ENCODE peak calls at places on chromosomes 16 and 17, in eight cellular contexts. P, V, U, K, N, F, W and S are unnamed samples.

GRCh38 chr17:44044092-44044491 is 22.4 kb downstream of the LSM12 start:
- DNase-seq in V (no peak), F (no peak), N (no peak), W (no peak), K (no peak), P (no peak), U (no peak), S (no peak)

GRCh38 chr16:85514601-85515318 is 98.4 kb upstream of the GSE1 start:
- DNase-seq in F (no peak), U (no peak), P (no peak), K (peak), V (peak), N (peak), W (peak), S (no peak)

GRCh38 chr17:18224053-18224427 is 1.4 kb upstream of the LLGL1 start:
- DNase-seq in N (no peak), V (no peak), W (peak), P (no peak), K (no peak), U (no peak), F (no peak), S (no peak)

GRCh38 chr16:86766700-86767099 is 188.4 kb downstream of the FOXL1 start:
- DNase-seq in V (no peak), N (no peak), K (no peak), P (no peak), F (no peak), U (no peak), W (no peak), S (no peak)

GRCh38 chr16:49048557-49048956 is 233.1 kb downstream of the CBLN1 start:
- DNase-seq in V (no peak), K (peak), F (no peak), P (peak), U (no peak), W (peak), N (no peak), S (no peak)

GRCh38 chr16:89038221-89038721 is 55.4 kb upstream of the ACSF3 start:
- DNase-seq in K (no peak), V (no peak), W (no peak), U (no peak), F (no peak), N (no peak), P (no peak), S (no peak)

GRCh38 chr17:78525511-78526160 is 51.6 kb downstream of the DNAH17 start:
- DNase-seq in F (no peak), N (no peak), U (no peak), W (no peak), P (no peak), V (no peak), K (no peak), S (no peak)

GRCh38 chr17:8226536-8227237 is 16.3 kb upstream of the AURKB start:
- DNase-seq in U (no peak), P (peak), V (peak), K (peak), N (peak), F (no peak), W (no peak), S (no peak)

GRCh38 chr17:8997994-8998628 is 23.2 kb upstream of the NTN1 start:
- DNase-seq in U (no peak), W (peak), N (no peak), V (peak), F (peak), P (no peak), K (peak), S (peak)

GRCh38 chr17:21199311-21199710 is 14.7 kb downstream of the TMEM11 start:
- DNase-seq in N (no peak), V (no peak), K (no peak), P (no peak), U (peak), F (no peak), W (no peak), S (no peak)

GRCh38 chr16:20901441-20902112 is 1.0 kb downstream of the LYRM1 start:
- DNase-seq in W (peak), U (no peak), V (peak), P (no peak), N (peak), F (no peak), K (no peak), S (peak)

GRCh38 chr16:86061771-86062170 is 162.8 kb downstream of the IRF8 start:
- DNase-seq in V (no peak), F (no peak), P (no peak), W (no peak), N (no peak), K (no peak), U (no peak), S (no peak)

GRCh38 chr17:12256380-12256995 is 235.8 kb downstream of the MAP2K4 start:
- DNase-seq in V (no peak), K (peak), W (peak), F (peak), U (no peak), N (peak), P (no peak), S (no peak)

GRCh38 chr17:65108152-65108551 is 29.0 kb upstream of the RGS9 start:
- DNase-seq in F (no peak), U (no peak), K (no peak), N (no peak), V (no peak), P (no peak), W (no peak), S (no peak)

GRCh38 chr16:69888005-69888560 is 63.1 kb upstream of the CLEC18A start:
- DNase-seq in U (no peak), F (no peak), N (no peak), K (no peak), W (no peak), P (no peak), V (no peak), S (no peak)

GRCh38 chr17:51147641-51148040 is 5.7 kb upstream of the NME1 start:
- DNase-seq in K (no peak), F (no peak), P (no peak), N (no peak), U (no peak), W (no peak), V (no peak), S (no peak)

GRCh38 chr16:6510261-6510660 is 822.4 kb upstream of the RBFOX1 start:
- DNase-seq in F (no peak), V (no peak), P (peak), U (no peak), W (no peak), N (no peak), K (no peak), S (no peak)

GRCh38 chr16:28989363-28989762 is 4.5 kb downstream of the LAT start:
- DNase-seq in P (no peak), K (no peak), U (no peak), F (no peak), N (no peak), V (no peak), W (no peak), S (no peak)

GRCh38 chr16:91484-91883 is 13.5 kb downstream of the MPG start:
- DNase-seq in N (no peak), U (no peak), K (no peak), W (no peak), V (no peak), F (no peak), P (no peak), S (no peak)

GRCh38 chr17:81401727-81402529 is 6.7 kb downstream of the BAHCC1 start:
- DNase-seq in N (no peak), W (no peak), F (no peak), V (no peak), K (no peak), U (no peak), P (no peak), S (no peak)

GRCh38 chr16:79776243-79776884 is 175.8 kb upstream of the MAF start:
- DNase-seq in U (no peak), P (no peak), F (no peak), N (peak), W (no peak), V (no peak), K (no peak), S (no peak)

GRCh38 chr16:30527635-30528178 is 1.3 kb upstream of the ZNF768 start:
- DNase-seq in P (no peak), U (no peak), K (no peak), N (peak), W (no peak), F (peak), V (peak), S (no peak)

GRCh38 chr16:4664538-4665418 is 28.6 kb upstream of the NUDT16L1 start:
- DNase-seq in F (peak), P (no peak), K (no peak), W (peak), U (no peak), N (no peak), V (no peak), S (peak)

GRCh38 chr16:2954228-2954627 is 9.8 kb upstream of the KREMEN2 start:
- DNase-seq in F (no peak), K (no peak), V (no peak), W (no peak), N (no peak), U (no peak), P (no peak), S (no peak)

GRCh38 chr17:78878871-78879270 is 24.1 kb downstream of the CEP295NL start:
- DNase-seq in N (no peak), K (no peak), F (no peak), V (no peak), U (no peak), P (no peak), W (no peak), S (no peak)

GRCh38 chr17:81422776-81423697 is 27.8 kb downstream of the BAHCC1 start:
- DNase-seq in W (peak), K (peak), P (no peak), V (peak), N (peak), F (no peak), U (no peak), S (no peak)

GRCh38 chr16:75491876-75492275 is 3.4 kb downstream of the CHST6 start:
- DNase-seq in V (no peak), P (no peak), K (no peak), U (no peak), N (no peak), F (no peak), W (no peak), S (no peak)

GRCh38 chr16:78551487-78552085 is 452.1 kb downstream of the WWOX start:
- DNase-seq in W (no peak), K (no peak), P (no peak), U (peak), V (no peak), F (no peak), N (no peak), S (no peak)

GRCh38 chr17:67563692-67564228 is 154.0 kb upstream of the NOL11 start:
- DNase-seq in F (no peak), U (no peak), P (no peak), V (no peak), K (no peak), N (no peak), W (no peak), S (no peak)

DNA sequence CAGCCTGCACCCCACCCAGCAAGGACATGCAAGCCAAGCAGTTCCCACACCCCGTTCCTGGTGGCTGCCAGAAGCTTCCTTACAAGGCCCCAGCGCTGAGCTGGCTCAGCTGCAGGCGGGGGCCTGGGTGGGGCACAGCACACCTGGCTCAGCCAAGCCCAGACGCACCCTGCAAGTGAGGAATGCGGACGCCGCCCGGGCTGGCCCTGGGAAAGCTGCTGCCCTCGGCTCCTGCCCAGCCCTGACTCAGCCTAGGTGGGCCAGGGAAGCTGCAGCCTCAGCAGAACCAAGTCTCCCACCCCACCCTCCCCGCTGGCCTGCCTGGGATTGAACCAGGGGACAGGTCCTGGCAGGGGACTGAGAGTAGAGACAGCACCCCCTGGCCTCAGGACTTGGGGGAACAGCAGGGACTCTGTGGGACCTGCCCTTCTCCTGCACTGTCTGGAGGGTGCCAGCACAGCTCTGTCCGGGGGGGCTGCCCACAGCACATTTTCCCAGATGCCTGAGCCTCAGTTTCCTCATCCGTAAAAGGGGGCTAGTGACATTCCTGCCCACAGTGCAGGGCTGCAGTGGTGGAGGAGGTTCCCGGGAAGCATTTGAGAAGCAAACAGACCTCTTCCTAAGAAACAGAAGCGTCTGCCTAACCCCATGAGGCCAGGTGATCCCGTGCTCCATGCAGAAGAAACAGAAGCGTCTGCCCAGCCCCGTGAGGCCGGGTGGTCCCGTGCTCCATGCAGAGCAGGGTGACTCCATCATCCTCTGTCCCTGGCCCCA is 29.9 kb upstream of the KRT17 start:
- DNase-seq in N (peak), U (no peak), F (no peak), K (peak), V (peak), W (no peak), P (no peak), S (no peak)
- TF ChIP-seq POLR2A in N (peak), U (no peak), F (no peak), K (no peak), V (no peak), W (no peak), P (no peak), S (no peak)

DNA sequence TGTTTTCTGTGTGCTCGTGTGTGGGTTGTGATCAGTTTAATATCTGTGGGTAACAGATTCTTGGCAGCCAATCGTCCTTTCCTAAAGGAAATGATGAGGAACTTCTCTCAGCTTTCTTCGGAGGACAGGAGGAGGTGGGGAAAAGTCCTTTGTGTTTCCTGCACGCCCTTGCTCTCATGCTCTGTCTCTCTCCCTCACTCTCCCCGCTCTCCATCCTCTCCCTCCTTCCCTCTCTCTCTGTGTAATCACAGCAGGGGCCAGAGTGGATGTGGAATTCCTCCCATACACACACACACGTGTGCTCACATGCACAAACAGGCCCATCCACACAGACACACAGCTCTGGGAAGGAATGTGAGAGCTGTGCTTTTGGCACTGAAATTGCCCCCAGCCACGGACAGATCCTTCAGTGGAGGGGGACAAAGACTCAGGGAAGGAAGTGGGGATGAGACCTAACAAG is 83.6 kb upstream of the PLCG2 start:
- DNase-seq in U (no peak), K (no peak), V (no peak), W (no peak), F (no peak), N (peak), P (no peak), S (no peak)
- TF ChIP-seq POLR2AphosphoS5 in U (no peak), K (no peak), V (peak), W (no peak), F (no peak), N (peak), P (no peak), S (no peak)

GRCh38 chr17:16569358-16569712 is 331 bp upstream of the ZNF287 start:
- DNase-seq in K (no peak), N (no peak), F (no peak), U (no peak), V (no peak), W (no peak), P (no peak), S (no peak)

GRCh38 chr17:16573466-16573865 is 4.5 kb upstream of the ZNF287 start:
- DNase-seq in V (no peak), U (no peak), W (no peak), K (no peak), N (no peak), F (no peak), P (no peak), S (no peak)

DNA sequence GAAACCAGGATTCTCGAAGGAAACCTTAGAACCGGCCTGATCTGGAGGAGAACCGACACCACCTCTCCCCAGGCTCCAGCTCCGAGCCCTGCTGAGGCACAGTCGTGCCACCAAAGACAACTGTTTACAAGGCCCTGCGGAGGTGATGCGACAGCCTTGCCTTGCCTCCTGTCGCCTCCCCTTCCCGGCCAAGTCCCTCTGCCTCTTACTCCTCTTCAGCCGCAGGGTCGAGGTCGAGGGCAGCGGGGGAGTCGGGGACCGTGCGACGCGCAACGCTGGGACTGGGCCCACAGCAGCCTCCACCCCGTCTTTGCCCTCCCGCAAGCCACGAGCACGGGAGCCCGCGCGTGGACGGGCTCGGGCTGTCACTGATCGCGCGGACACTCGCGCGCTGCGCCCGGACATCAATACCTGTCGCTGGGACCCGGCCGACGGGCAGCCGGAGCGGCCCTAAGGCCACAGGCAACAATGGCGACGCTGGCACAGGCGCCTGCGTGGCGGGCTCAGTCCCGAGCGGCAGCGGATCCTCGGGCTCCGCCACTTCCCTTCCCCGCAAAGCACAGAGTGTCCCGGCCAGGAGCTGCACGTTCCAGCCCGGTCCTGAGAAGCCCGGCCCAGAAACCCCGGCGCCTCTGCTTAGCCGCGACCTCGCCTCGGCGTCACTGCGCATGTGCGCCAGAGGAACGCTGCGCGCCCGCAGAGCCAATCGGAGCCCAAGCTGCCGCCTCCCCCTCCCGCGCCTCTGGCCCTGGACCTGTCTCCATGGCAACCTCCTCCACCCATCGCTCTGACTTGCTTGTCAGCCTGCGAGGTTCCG is at the start of gene ZNF287:
- DNase-seq in N (peak), P (peak), U (peak), F (peak), W (no peak), K (no peak), V (peak), S (peak)
- TF ChIP-seq POLR2A in N (peak), P (peak), U (peak), F (no peak), W (no peak), K (no peak), V (peak), S (no peak)

GRCh38 chr17:82536220-82537201 is 17.0 kb downstream of the FOXK2 start:
- DNase-seq in K (no peak), V (no peak), P (no peak), U (no peak), W (no peak), N (peak), F (no peak), S (no peak)
- TF ChIP-seq POLR2AphosphoS5 in K (no peak), V (peak), P (peak), U (no peak), W (no peak), N (peak), F (no peak), S (no peak)

GRCh38 chr17:47945080-47945479 is 3.7 kb downstream of the PNPO start:
- DNase-seq in N (no peak), W (no peak), U (no peak), F (no peak), K (no peak), V (no peak), P (no peak), S (no peak)

GRCh38 chr17:47945529-47946508 is 4.4 kb downstream of the PNPO start:
- DNase-seq in K (no peak), V (no peak), P (no peak), N (no peak), U (no peak), W (no peak), F (no peak), S (no peak)

GRCh38 chr17:47948706-47949196 is 7.4 kb downstream of the PNPO start:
- DNase-seq in U (no peak), W (peak), N (peak), F (no peak), V (peak), P (no peak), K (no peak), S (no peak)

GRCh38 chr17:47946516-47946915 is 5.1 kb downstream of the PNPO start:
- DNase-seq in W (no peak), P (no peak), N (no peak), V (no peak), U (no peak), F (no peak), K (no peak), S (no peak)

DNA sequence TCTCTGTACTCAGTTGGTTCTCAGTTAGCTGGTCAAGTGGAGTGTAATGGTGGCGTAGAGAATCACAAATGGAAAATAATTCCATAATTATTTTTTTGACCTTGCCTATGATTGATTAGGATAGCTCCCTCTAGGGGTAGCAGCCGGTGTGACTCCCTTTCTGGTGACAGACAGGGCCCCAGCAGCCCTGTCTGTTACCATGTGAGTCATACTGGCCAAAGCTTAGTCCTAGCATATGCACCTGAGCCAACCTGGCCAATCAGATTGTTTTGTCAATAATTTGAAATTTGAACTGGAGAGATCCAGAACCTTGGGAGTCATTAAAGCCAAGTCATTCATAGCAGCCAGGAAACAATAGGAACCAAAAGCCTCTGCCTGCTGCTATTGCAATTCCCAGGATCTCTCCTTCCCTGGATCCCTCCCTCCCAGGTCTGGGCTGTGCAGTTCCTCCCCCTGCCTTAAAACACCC is 5.6 kb downstream of the PNPO start:
- DNase-seq in W (peak), F (peak), K (peak), V (peak), P (no peak), N (peak), U (peak), S (peak)
- TF ChIP-seq POLR2A in W (no peak), F (no peak), K (no peak), V (no peak), P (no peak), N (peak), U (no peak), S (no peak)

GRCh38 chr17:73338566-73339247 is 26.9 kb upstream of the CDC42EP4 start:
- DNase-seq in F (no peak), V (no peak), U (no peak), P (no peak), W (no peak), N (no peak), K (no peak), S (no peak)

GRCh38 chr17:73335591-73336503 is 24.0 kb upstream of the CDC42EP4 start:
- DNase-seq in V (no peak), U (no peak), P (no peak), W (no peak), K (no peak), N (no peak), F (no peak), S (no peak)

GRCh38 chr17:73340093-73340596 is 28.3 kb upstream of the CDC42EP4 start:
- DNase-seq in N (no peak), V (no peak), U (no peak), K (peak), W (peak), F (no peak), P (no peak), S (no peak)

GRCh38 chr17:73336613-73337400 is 25.0 kb upstream of the CDC42EP4 start:
- DNase-seq in N (no peak), V (no peak), P (no peak), F (no peak), K (no peak), W (no peak), U (no peak), S (no peak)

GRCh38 chr17:73338050-73338491 is 26.3 kb upstream of the CDC42EP4 start:
- DNase-seq in V (no peak), U (no peak), N (no peak), W (no peak), K (no peak), P (no peak), F (no peak), S (no peak)
- TF ChIP-seq POLR2AphosphoS5 in V (no peak), U (no peak), N (no peak), W (no peak), K (no peak), P (peak), F (no peak), S (no peak)